ENCODE peak calls at places on chromosomes 4 and X, in seven cellular contexts. One of them, this sample, is unnamed. For H4K20me1, the result is how much of the 10 kb centered on the place peaks cover.

GRCh38 chrX:40503094-40503493 is 77.7 kb upstream of the ATP6AP2 start:
- DNase-seq in PC-3: no peak
- DNase-seq in GM23248: no peak
- DNase-seq in mammary epithelial cell: no peak
- DNase-seq in PC-9: no peak
- DNase-seq in endothelial cell of umbilical vein: no peak
- DNase-seq in OCI-LY7: no peak
- DNase-seq in this sample: no peak

GRCh38 chr4:16530688-16531635 is 304.7 kb upstream of the TAPT1 start:
- DNase-seq in mammary epithelial cell: no peak
- DNase-seq in GM23248: peak
- DNase-seq in OCI-LY7: no peak
- DNase-seq in endothelial cell of umbilical vein: peak
- DNase-seq in PC-9: no peak
- DNase-seq in PC-3: no peak
- DNase-seq in this sample: peak

GRCh38 chr4:67327245-67327860 is 217.9 kb downstream of the CENPC start:
- DNase-seq in mammary epithelial cell: peak
- DNase-seq in OCI-LY7: peak
- DNase-seq in PC-3: peak
- DNase-seq in PC-9: peak
- DNase-seq in GM23248: peak
- DNase-seq in endothelial cell of umbilical vein: peak
- DNase-seq in this sample: peak

GRCh38 chrX:27808226-27808625 is 436 bp downstream of the MAGEB10 start:
- DNase-seq in PC-9: no peak
- DNase-seq in GM23248: no peak
- DNase-seq in PC-3: no peak
- DNase-seq in endothelial cell of umbilical vein: no peak
- DNase-seq in mammary epithelial cell: no peak
- DNase-seq in OCI-LY7: no peak
- DNase-seq in this sample: no peak

GRCh38 chrX:10633722-10634121 is 13.3 kb upstream of the MID1 start:
- DNase-seq in mammary epithelial cell: peak
- DNase-seq in GM23248: peak
- DNase-seq in PC-3: peak
- DNase-seq in endothelial cell of umbilical vein: peak
- DNase-seq in PC-9: peak
- DNase-seq in OCI-LY7: no peak
- DNase-seq in this sample: peak

GRCh38 chr4:17721496-17722360 is 59.7 kb downstream of the FAM184B start:
- DNase-seq in endothelial cell of umbilical vein: no peak
- DNase-seq in GM23248: peak
- DNase-seq in PC-3: peak
- DNase-seq in PC-9: no peak
- DNase-seq in mammary epithelial cell: peak
- DNase-seq in OCI-LY7: no peak
- DNase-seq in this sample: peak

GRCh38 chrX:44765556-44765955 is 78.3 kb upstream of the DUSP21 start:
- DNase-seq in PC-3: no peak
- DNase-seq in endothelial cell of umbilical vein: peak
- DNase-seq in OCI-LY7: no peak
- DNase-seq in PC-9: no peak
- DNase-seq in mammary epithelial cell: no peak
- DNase-seq in GM23248: peak
- DNase-seq in this sample: no peak

GRCh38 chr4:180058731-180059215 is 2184.4 kb upstream of the TENM3 start:
- DNase-seq in OCI-LY7: no peak
- DNase-seq in endothelial cell of umbilical vein: no peak
- DNase-seq in GM23248: peak
- DNase-seq in PC-3: peak
- DNase-seq in mammary epithelial cell: peak
- DNase-seq in PC-9: peak
- DNase-seq in this sample: peak

GRCh38 chr4:36394352-36394903 is 113.0 kb downstream of the DTHD1 start:
- DNase-seq in endothelial cell of umbilical vein: no peak
- DNase-seq in GM23248: no peak
- DNase-seq in OCI-LY7: no peak
- DNase-seq in PC-9: no peak
- DNase-seq in mammary epithelial cell: no peak
- DNase-seq in PC-3: peak
- DNase-seq in this sample: no peak

GRCh38 chrX:151675121-151675746 is 20.0 kb upstream of the PRRG3 start:
- DNase-seq in PC-3: no peak
- DNase-seq in endothelial cell of umbilical vein: no peak
- DNase-seq in GM23248: no peak
- DNase-seq in PC-9: no peak
- DNase-seq in OCI-LY7: no peak
- DNase-seq in mammary epithelial cell: no peak
- DNase-seq in this sample: no peak

GRCh38 chrX:106437407-106437806 is 174.4 kb upstream of the RADX start:
- DNase-seq in endothelial cell of umbilical vein: no peak
- DNase-seq in OCI-LY7: no peak
- DNase-seq in PC-9: no peak
- DNase-seq in PC-3: no peak
- DNase-seq in mammary epithelial cell: no peak
- DNase-seq in GM23248: no peak
- DNase-seq in this sample: no peak

DNA sequence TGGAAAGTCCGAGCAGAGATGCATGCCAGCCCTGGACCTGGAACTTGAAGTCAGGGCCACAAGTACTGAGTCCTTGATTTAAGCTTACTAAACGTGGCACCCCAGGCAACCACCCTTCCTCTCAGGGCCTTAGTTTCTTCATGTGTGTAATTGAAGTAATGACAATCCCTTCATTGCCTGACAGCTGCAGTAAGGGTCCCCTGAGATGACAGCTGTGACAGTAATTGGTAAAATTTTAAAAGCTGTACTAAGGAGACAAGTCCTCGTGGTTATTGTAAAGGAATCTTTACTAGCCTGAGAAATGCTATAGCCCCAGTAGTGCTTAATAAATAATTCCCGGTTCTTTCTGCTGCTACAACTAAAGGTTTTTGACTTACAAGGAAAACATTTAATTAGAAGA is 175.1 kb upstream of the RADX start:
- DNase-seq in GM23248: no peak
- DNase-seq in PC-3: no peak
- DNase-seq in PC-9: no peak
- DNase-seq in OCI-LY7: no peak
- DNase-seq in mammary epithelial cell: no peak
- DNase-seq in endothelial cell of umbilical vein: no peak
- DNase-seq in this sample: no peak
- H4K20me1 ChIP-seq in GM23248: under half
- H4K20me1 ChIP-seq in PC-3: under half
- H4K20me1 ChIP-seq in PC-9: under half
- H4K20me1 ChIP-seq in OCI-LY7: under half
- H4K20me1 ChIP-seq in mammary epithelial cell: under half
- H4K20me1 ChIP-seq in endothelial cell of umbilical vein: under half
- H4K20me1 ChIP-seq in this sample: under half

GRCh38 chr4:74037076-74037475 is 1.4 kb downstream of the CXCL3 start:
- DNase-seq in endothelial cell of umbilical vein: no peak
- DNase-seq in mammary epithelial cell: no peak
- DNase-seq in PC-9: no peak
- DNase-seq in GM23248: no peak
- DNase-seq in PC-3: peak
- DNase-seq in OCI-LY7: no peak
- DNase-seq in this sample: no peak
- H2AFZ ChIP-seq in endothelial cell of umbilical vein: no peak
- H2AFZ ChIP-seq in mammary epithelial cell: no peak
- H2AFZ ChIP-seq in PC-9: no peak
- H2AFZ ChIP-seq in GM23248: no peak
- H2AFZ ChIP-seq in PC-3: no peak
- H2AFZ ChIP-seq in OCI-LY7: no peak
- H2AFZ ChIP-seq in this sample: no peak

GRCh38 chrX:2712428-2712827 is 21.3 kb downstream of the CD99 start:
- DNase-seq in OCI-LY7: no peak
- DNase-seq in PC-9: no peak
- DNase-seq in GM23248: no peak
- DNase-seq in mammary epithelial cell: no peak
- DNase-seq in PC-3: no peak
- DNase-seq in endothelial cell of umbilical vein: no peak
- DNase-seq in this sample: no peak
- H4K20me1 ChIP-seq in OCI-LY7: under half
- H4K20me1 ChIP-seq in PC-9: under half
- H4K20me1 ChIP-seq in GM23248: under half
- H4K20me1 ChIP-seq in mammary epithelial cell: under half
- H4K20me1 ChIP-seq in PC-3: under half
- H4K20me1 ChIP-seq in endothelial cell of umbilical vein: under half
- H4K20me1 ChIP-seq in this sample: half or more

GRCh38 chr4:53705972-53706371 is 114.7 kb upstream of the LNX1 start:
- DNase-seq in PC-3: no peak
- DNase-seq in mammary epithelial cell: no peak
- DNase-seq in endothelial cell of umbilical vein: no peak
- DNase-seq in PC-9: no peak
- DNase-seq in OCI-LY7: no peak
- DNase-seq in GM23248: no peak
- DNase-seq in this sample: no peak
- H2AFZ ChIP-seq in PC-3: peak
- H2AFZ ChIP-seq in mammary epithelial cell: no peak
- H2AFZ ChIP-seq in endothelial cell of umbilical vein: no peak
- H2AFZ ChIP-seq in PC-9: no peak
- H2AFZ ChIP-seq in OCI-LY7: peak
- H2AFZ ChIP-seq in GM23248: peak
- H2AFZ ChIP-seq in this sample: no peak

GRCh38 chrX:23434356-23434884 is 99.8 kb downstream of the PTCHD1 start:
- DNase-seq in GM23248: peak
- DNase-seq in OCI-LY7: no peak
- DNase-seq in mammary epithelial cell: peak
- DNase-seq in PC-3: peak
- DNase-seq in endothelial cell of umbilical vein: no peak
- DNase-seq in PC-9: no peak
- DNase-seq in this sample: peak
- H4K20me1 ChIP-seq in GM23248: under half
- H4K20me1 ChIP-seq in OCI-LY7: under half
- H4K20me1 ChIP-seq in mammary epithelial cell: under half
- H4K20me1 ChIP-seq in PC-3: under half
- H4K20me1 ChIP-seq in endothelial cell of umbilical vein: under half
- H4K20me1 ChIP-seq in PC-9: under half
- H4K20me1 ChIP-seq in this sample: under half

GRCh38 chr4:8540586-8540985 is 39.6 kb upstream of the GPR78 start:
- DNase-seq in OCI-LY7: no peak
- DNase-seq in PC-3: no peak
- DNase-seq in PC-9: no peak
- DNase-seq in mammary epithelial cell: no peak
- DNase-seq in endothelial cell of umbilical vein: no peak
- DNase-seq in GM23248: no peak
- DNase-seq in this sample: no peak
- H2AFZ ChIP-seq in OCI-LY7: no peak
- H2AFZ ChIP-seq in PC-3: no peak
- H2AFZ ChIP-seq in PC-9: no peak
- H2AFZ ChIP-seq in mammary epithelial cell: no peak
- H2AFZ ChIP-seq in endothelial cell of umbilical vein: no peak
- H2AFZ ChIP-seq in GM23248: no peak
- H2AFZ ChIP-seq in this sample: no peak

DNA sequence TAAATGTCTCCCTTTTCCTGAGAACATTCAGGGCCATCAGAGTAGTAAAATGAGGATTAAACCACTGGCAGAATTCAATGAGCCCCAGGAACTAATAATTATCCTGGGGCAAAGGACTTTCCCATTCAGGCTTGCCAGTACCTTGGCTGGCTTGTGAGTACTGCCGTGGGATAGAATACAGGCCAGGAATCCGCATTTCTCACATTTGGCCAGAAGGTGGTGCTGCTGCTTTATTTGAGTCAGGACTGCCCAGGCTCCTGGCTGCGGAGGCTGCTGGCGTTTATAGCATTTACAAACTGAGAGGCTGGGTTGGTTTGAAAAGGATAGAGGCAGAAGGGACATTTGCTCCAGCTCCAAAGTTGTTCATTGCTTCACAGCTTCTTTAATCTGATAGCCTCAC is 91.4 kb downstream of the RTL9 start:
- DNase-seq in endothelial cell of umbilical vein: peak
- DNase-seq in OCI-LY7: peak
- DNase-seq in PC-9: peak
- DNase-seq in mammary epithelial cell: peak
- DNase-seq in GM23248: peak
- DNase-seq in PC-3: peak
- DNase-seq in this sample: peak
- H4K20me1 ChIP-seq in endothelial cell of umbilical vein: under half
- H4K20me1 ChIP-seq in OCI-LY7: under half
- H4K20me1 ChIP-seq in PC-9: under half
- H4K20me1 ChIP-seq in mammary epithelial cell: under half
- H4K20me1 ChIP-seq in GM23248: under half
- H4K20me1 ChIP-seq in PC-3: under half
- H4K20me1 ChIP-seq in this sample: under half

GRCh38 chr4:41797260-41797659 is 48.7 kb upstream of the PHOX2B start:
- DNase-seq in PC-3: no peak
- DNase-seq in endothelial cell of umbilical vein: no peak
- DNase-seq in mammary epithelial cell: no peak
- DNase-seq in OCI-LY7: no peak
- DNase-seq in PC-9: no peak
- DNase-seq in GM23248: no peak
- DNase-seq in this sample: no peak

GRCh38 chr4:41792166-41792565 is 43.6 kb upstream of the PHOX2B start:
- DNase-seq in OCI-LY7: no peak
- DNase-seq in PC-9: no peak
- DNase-seq in endothelial cell of umbilical vein: no peak
- DNase-seq in GM23248: no peak
- DNase-seq in PC-3: peak
- DNase-seq in mammary epithelial cell: no peak
- DNase-seq in this sample: no peak

GRCh38 chr4:41799126-41799525 is 50.6 kb upstream of the PHOX2B start:
- DNase-seq in OCI-LY7: no peak
- DNase-seq in GM23248: no peak
- DNase-seq in PC-9: no peak
- DNase-seq in mammary epithelial cell: no peak
- DNase-seq in endothelial cell of umbilical vein: no peak
- DNase-seq in PC-3: no peak
- DNase-seq in this sample: no peak

GRCh38 chr4:41795796-41796195 is 47.3 kb upstream of the PHOX2B start:
- DNase-seq in GM23248: no peak
- DNase-seq in OCI-LY7: no peak
- DNase-seq in mammary epithelial cell: no peak
- DNase-seq in endothelial cell of umbilical vein: no peak
- DNase-seq in PC-9: no peak
- DNase-seq in PC-3: no peak
- DNase-seq in this sample: no peak

DNA sequence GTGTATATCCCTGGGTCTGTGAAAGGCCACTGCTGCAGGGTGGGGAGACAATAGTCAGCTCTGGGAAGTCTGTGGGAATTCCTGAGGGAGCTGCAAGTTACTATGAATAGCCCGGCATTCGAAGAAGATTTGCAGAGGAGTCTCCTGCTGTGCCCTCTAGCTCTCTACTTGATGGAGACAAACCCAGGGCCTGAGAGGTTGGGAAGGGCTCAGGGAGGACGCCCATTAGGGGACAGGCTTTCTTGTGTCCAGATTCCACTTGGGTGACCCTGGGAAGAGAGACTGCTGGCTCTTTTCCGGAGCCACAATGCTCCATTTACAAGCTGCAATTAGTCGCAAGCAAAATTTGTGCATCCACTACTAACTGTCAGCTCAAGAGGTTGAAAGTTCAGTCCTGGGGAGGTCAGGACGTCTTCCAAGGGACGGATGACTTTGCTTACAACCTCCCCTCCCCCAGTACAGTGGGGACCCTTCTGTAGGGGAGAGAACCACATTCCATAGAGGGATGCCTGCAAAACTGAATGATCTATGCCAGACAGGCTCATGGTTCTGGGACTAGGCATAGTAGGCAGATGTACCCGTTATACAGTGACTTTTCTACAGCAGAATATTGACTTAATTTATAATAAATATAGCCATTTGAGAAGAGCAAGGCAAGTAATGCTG is 48.2 kb upstream of the PHOX2B start:
- DNase-seq in PC-9: no peak
- DNase-seq in PC-3: no peak
- DNase-seq in mammary epithelial cell: no peak
- DNase-seq in OCI-LY7: no peak
- DNase-seq in endothelial cell of umbilical vein: no peak
- DNase-seq in GM23248: no peak
- DNase-seq in this sample: no peak
- H2AFZ ChIP-seq in PC-9: no peak
- H2AFZ ChIP-seq in PC-3: no peak
- H2AFZ ChIP-seq in mammary epithelial cell: no peak
- H2AFZ ChIP-seq in OCI-LY7: no peak
- H2AFZ ChIP-seq in endothelial cell of umbilical vein: no peak
- H2AFZ ChIP-seq in GM23248: no peak
- H2AFZ ChIP-seq in this sample: no peak

This sample was measured in astrocyte.